ENCODE peak calls at places on chromosomes 5 and 9, in eight cellular contexts. M, C, Q, R, A, V, S and E are unnamed samples.

GRCh38 chr9:133120343-133121199 is 469 bp downstream of the RALGDS start:
- DNase-seq in R (no peak), C (no peak), A (no peak), Q (peak), V (no peak), M (no peak), S (no peak), E (peak)

GRCh38 chr9:4491621-4491975 is 1.3 kb downstream of the SLC1A1 start:
- DNase-seq in S (peak), V (no peak), Q (peak), M (no peak), R (no peak), C (peak), A (no peak), E (no peak)

GRCh38 chr9:84945878-84946538 is 276.5 kb downstream of the NTRK2 start:
- DNase-seq in Q (no peak), A (no peak), C (no peak), S (no peak), V (no peak), M (no peak), R (no peak), E (no peak)

GRCh38 chr5:32115985-32116384 is 58.1 kb downstream of the GOLPH3 start:
- DNase-seq in S (no peak), Q (no peak), A (peak), C (no peak), R (no peak), V (no peak), M (peak), E (peak)

GRCh38 chr5:67813879-67814539 is 401.5 kb upstream of the PIK3R1 start:
- DNase-seq in R (no peak), V (no peak), C (no peak), S (no peak), M (no peak), Q (no peak), A (no peak), E (peak)

GRCh38 chr9:121935744-121936143 is 157.4 kb downstream of the TTLL11 start:
- DNase-seq in V (no peak), C (no peak), Q (peak), S (no peak), M (no peak), R (no peak), A (no peak), E (no peak)

GRCh38 chr5:113119271-113119924 is 142.8 kb downstream of the DCP2 start:
- DNase-seq in C (peak), R (no peak), Q (no peak), S (no peak), V (no peak), A (no peak), M (no peak), E (no peak)

GRCh38 chr9:72592501-72593403 is 71.3 kb downstream of the TMC1 start:
- DNase-seq in R (no peak), A (peak), S (peak), M (peak), C (no peak), V (no peak), Q (no peak), E (peak)

GRCh38 chr5:158925314-158925713 is 174.4 kb downstream of the EBF1 start:
- DNase-seq in V (no peak), R (no peak), M (no peak), A (no peak), Q (no peak), C (no peak), S (no peak), E (no peak)

GRCh38 chr9:94741856-94742255 is 15.4 kb downstream of the AOPEP start:
- DNase-seq in S (no peak), C (no peak), V (no peak), Q (no peak), A (peak), R (no peak), M (no peak), E (no peak)

GRCh38 chr9:70609542-70610286 is 195.3 kb upstream of the KLF9 start:
- DNase-seq in C (peak), M (no peak), Q (no peak), R (no peak), A (no peak), S (no peak), V (no peak), E (no peak)

GRCh38 chr5:154714271-154714986 is 40.7 kb upstream of the LARP1 start:
- DNase-seq in A (peak), V (no peak), S (no peak), Q (peak), C (peak), R (no peak), M (no peak), E (peak)

GRCh38 chr5:148202531-148203092 is at the start of gene SPINK6:
- DNase-seq in R (no peak), Q (no peak), V (no peak), S (no peak), A (no peak), C (no peak), M (no peak), E (no peak)

GRCh38 chr5:116572375-116573278 is 2.0 kb downstream of the SEMA6A start:
- DNase-seq in A (no peak), M (peak), C (peak), Q (peak), R (no peak), V (no peak), S (peak), E (no peak)

GRCh38 chr9:99019523-99020331 is 76.0 kb downstream of the COL15A1 start:
- DNase-seq in V (peak), C (no peak), Q (no peak), S (no peak), R (no peak), M (peak), A (no peak), E (no peak)

GRCh38 chr5:37088041-37088440 is 161.1 kb downstream of the CPLANE1 start:
- DNase-seq in Q (no peak), M (no peak), R (no peak), C (no peak), V (no peak), S (no peak), A (no peak), E (peak)

GRCh38 chr5:142611154-142611553 is 74.7 kb downstream of the FGF1 start:
- DNase-seq in V (no peak), M (peak), S (peak), Q (peak), C (peak), A (peak), R (peak), E (peak)

GRCh38 chr5:42718591-42718990 is 38.0 kb upstream of the CCDC152 start:
- DNase-seq in A (peak), Q (no peak), C (no peak), R (no peak), M (no peak), S (no peak), V (no peak), E (no peak)

GRCh38 chr5:126971455-126972019 is 58.8 kb downstream of the MARCHF3 start:
- DNase-seq in A (peak), V (no peak), R (no peak), S (no peak), Q (no peak), M (no peak), C (no peak), E (peak)
- TF ChIP-seq POLR2A in A (no peak), V (no peak), R (no peak), S (no peak), Q (no peak), M (no peak), C (no peak), E (peak)

GRCh38 chr9:114349713-114350480 is 20.2 kb downstream of the ORM2 start:
- DNase-seq in M (no peak), C (no peak), Q (no peak), A (no peak), V (no peak), S (no peak), R (no peak), E (no peak)

GRCh38 chr9:114348906-114349482 is 19.3 kb downstream of the ORM2 start:
- DNase-seq in M (peak), C (peak), S (no peak), Q (peak), R (peak), A (peak), V (peak), E (peak)

GRCh38 chr9:114347675-114348074 is 18.0 kb downstream of the ORM2 start:
- DNase-seq in C (no peak), Q (no peak), A (no peak), M (no peak), R (no peak), S (no peak), V (no peak), E (no peak)

GRCh38 chr9:114346146-114346545 is 16.5 kb downstream of the ORM2 start:
- DNase-seq in R (no peak), V (no peak), M (no peak), S (no peak), A (no peak), C (no peak), Q (no peak), E (no peak)

DNA sequence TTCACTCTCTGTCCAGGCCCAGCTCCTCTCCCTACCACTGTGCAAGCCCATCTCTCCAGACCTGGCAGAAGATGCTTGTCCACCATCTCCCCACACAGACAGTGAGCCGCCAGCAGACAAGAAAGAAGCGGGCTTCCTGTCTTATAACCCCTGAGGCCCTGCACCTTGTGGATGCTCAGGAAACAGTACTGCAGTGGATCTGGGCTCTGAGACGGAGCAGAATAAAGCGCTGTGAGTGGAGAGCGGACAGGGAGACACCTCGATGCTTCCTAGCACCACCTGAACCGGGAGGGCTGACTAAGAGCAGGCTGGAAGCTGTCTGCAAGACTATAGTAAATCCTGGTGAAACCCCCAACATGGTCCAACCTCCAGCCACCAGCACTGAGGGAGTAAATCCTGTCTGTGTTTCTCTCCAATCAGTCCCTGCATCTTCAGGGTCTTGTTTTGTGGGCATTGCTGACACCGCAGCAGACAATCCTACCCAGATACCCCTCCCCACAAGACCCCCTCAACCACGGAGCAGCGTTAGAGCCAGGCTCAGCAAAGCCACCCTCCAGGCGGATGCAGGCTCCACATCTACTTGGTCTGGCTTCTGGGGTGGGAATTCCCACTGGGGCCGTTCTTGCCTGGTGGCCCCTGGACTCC is 18.7 kb downstream of the ORM2 start:
- DNase-seq in M (no peak), S (no peak), Q (no peak), R (no peak), C (no peak), V (no peak), A (no peak), E (no peak)
- TF ChIP-seq POLR2A in M (no peak), S (no peak), Q (no peak), R (no peak), C (no peak), V (no peak), A (no peak), E (no peak)

DNA sequence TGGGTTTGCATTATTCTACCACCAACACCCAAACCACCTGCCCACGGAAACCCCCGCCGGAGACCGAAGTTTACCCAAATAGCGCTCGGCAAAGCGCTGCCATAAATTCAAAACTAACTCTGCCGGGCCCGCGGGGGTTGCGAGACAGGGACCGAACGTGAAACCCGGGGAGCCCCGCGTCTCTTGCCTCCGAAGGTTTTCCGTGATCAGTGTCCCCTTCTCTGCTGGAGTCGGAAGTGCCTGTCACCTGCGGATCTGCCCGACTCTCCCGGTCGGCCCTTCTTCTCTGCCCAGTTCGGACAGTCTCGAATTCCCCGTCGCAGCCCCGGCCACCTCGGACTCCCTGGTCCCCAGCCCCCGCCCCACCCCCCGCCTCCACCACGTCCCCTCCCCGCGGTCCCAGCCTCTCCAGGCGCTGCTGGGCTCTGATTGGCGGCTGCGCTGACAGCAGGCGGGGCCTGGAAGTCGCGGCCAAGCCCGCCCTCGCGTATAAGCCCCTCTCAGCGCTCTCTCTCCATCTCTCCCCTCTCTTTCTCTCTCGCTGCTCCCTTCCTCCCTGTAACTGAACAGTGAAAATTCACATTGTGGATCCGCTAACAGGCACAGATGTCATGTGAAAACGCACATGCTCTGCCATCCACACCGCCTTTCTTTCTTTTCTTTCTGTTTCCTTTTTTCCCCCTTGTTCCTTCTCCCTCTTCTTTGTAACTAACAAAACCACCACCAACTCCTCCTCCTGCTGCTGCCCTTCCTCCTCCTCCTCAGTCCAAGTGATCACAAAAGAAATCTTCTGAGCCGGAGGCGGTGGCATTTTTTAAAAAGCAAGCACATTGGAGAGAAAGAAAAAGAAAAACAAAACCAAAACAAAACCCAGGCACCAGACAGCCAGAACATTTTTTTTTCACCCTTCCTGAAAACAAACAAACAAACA is at the start of gene RORB:
- DNase-seq in Q (peak), A (no peak), R (no peak), M (no peak), C (peak), V (no peak), S (peak), E (no peak)
- TF ChIP-seq POLR2A in Q (no peak), A (no peak), R (no peak), M (no peak), C (no peak), V (no peak), S (no peak), E (no peak)

DNA sequence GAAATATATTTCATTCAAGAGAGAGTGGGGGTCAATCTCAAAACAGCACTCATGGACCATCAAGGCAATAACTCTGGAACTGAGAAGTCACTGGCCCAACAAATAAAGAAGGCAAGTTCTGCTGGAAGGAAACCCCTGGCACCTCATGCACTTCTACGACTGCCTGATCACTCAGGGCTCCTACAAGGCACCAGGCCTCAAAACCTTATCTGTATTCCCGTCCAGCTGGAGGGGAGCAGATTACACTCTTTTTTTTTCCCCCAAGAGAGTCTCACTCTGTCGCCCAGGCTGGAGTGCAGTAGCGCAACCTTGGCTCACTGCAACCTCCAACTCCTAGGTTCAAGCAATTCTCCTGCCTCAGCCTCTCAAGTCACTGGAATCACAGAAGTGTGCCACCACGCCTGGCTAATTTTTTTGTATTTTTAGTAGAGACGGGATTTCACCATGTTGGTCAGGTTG is 49.9 kb downstream of the P4HA2 start:
- DNase-seq in Q (no peak), M (no peak), S (no peak), V (no peak), R (no peak), C (no peak), A (no peak), E (peak)
- TF ChIP-seq POLR2A in Q (no peak), M (no peak), S (no peak), V (no peak), R (no peak), C (no peak), A (no peak), E (no peak)

DNA sequence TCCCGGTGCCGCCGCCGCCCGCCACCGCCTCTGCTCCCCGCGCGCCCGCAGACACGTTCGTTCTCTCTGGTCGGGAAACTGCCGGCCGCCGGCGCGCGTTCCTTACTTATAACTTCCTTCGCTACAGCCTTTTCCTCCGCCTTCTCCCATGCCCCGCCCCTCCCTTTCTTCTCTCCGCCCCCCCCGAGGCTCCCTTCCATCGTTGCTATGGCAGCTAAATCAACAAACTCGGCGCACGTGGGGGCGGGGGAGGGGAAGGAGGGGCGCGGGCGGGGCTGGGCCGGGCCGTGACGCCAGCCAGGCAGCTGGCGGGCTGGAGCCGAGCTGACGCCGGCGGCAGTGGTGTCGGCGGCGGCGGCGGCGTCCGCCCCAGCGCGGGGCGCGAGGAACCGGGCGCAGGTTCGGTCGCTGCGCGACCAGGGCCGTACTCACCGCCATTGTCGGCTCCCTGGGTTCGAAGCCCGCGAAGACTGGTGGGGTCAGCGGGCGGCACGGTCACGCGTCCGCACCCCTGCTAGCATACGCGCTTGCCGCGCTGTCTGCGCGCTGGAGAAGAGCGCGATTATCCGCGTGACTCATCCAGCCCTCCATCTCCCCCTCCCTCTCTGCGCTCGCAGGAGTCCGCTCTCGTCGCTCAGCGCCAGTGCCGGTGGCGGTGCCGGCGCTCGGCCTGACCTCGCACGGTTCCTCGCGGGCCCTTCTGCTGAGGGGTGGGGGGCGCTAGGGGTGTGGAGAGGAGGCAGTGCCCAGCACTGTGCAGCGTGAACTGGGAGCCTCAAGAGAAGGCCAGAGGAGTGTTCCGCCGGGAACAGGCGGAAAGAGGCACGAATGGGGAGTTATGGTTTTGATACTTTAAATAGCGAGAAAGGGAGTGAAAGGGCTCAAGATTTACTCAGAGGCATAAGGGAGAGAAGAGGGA is at the start of gene KLF4:
- DNase-seq in M (peak), R (peak), V (peak), A (peak), Q (peak), S (peak), C (peak), E (peak)
- TF ChIP-seq POLR2A in M (peak), R (peak), V (no peak), A (peak), Q (no peak), S (peak), C (peak), E (no peak)

GRCh38 chr5:10663531-10664183 is 97.4 kb downstream of the DAP start:
- DNase-seq in A (no peak), C (no peak), M (peak), S (peak), R (no peak), V (no peak), Q (peak), E (no peak)
- TF ChIP-seq POLR2A in A (no peak), C (no peak), M (no peak), S (no peak), R (no peak), V (no peak), Q (no peak), E (no peak)